ENCODE peak calls at places on chromosome 12, in ten cellular contexts. M is esophagus squamous epithelium, G is A549, B is WERI-Rb-1, Z is upper lobe of right lung, O is HepG2, N is spleen, J is psoas muscle, U is left ventricle myocardium inferior, A is osteoblast. Q is an unnamed sample.

GRCh38 chr12:107906719-107907118 is 132.2 kb downstream of the ASCL4 start:
- DNase-seq in M (no peak), G (no peak), B (no peak), Z (no peak), O (no peak), N (no peak), J (no peak), U (no peak), A (no peak), Q (no peak)

GRCh38 chr12:1494856-1495255 is 99.5 kb downstream of the FBXL14 start:
- DNase-seq in M (no peak), G (no peak), B (no peak), Z (no peak), O (no peak), N (no peak), J (no peak), U (no peak), A (no peak), Q (no peak)

GRCh38 chr12:6921996-6922935 is 5.5 kb upstream of the ATN1 start:
- DNase-seq in M (no peak), G (no peak), B (no peak), Z (no peak), O (no peak), N (peak), J (no peak), U (no peak), A (peak), Q (peak)

GRCh38 chr12:103626498-103626897 is 39.4 kb downstream of the STAB2 start:
- DNase-seq in M (no peak), G (peak), B (peak), Z (no peak), O (peak), N (no peak), J (peak), U (peak), A (peak), Q (peak)

GRCh38 chr12:106898001-106898966 is 57.4 kb upstream of the TMEM263 start:
- DNase-seq in M (no peak), G (no peak), B (no peak), Z (no peak), O (no peak), N (no peak), J (no peak), U (no peak), A (peak), Q (no peak)

GRCh38 chr12:72272731-72273498 is 745 bp downstream of the TRHDE start:
- DNase-seq in M (no peak), G (no peak), B (peak), Z (peak), O (no peak), N (peak), J (no peak), U (no peak), A (peak), Q (no peak)

GRCh38 chr12:58030566-58031279 is 89.4 kb downstream of the ATP23 start:
- DNase-seq in M (no peak), G (no peak), B (no peak), Z (no peak), O (no peak), N (no peak), J (no peak), U (no peak), A (peak), Q (no peak)

GRCh38 chr12:119208626-119209061 is 29.9 kb downstream of the HSPB8 start:
- DNase-seq in M (no peak), G (no peak), B (peak), Z (no peak), O (peak), N (no peak), J (peak), U (peak), A (no peak), Q (peak)

GRCh38 chr12:46535907-46536306 is 163.3 kb upstream of the SLC38A2 start:
- DNase-seq in M (no peak), G (no peak), B (peak), Z (no peak), O (no peak), N (no peak), J (no peak), U (no peak), A (no peak), Q (no peak)

GRCh38 chr12:91781114-91781513 is 364.5 kb downstream of the BTG1 start:
- DNase-seq in M (no peak), G (no peak), B (no peak), Z (no peak), O (no peak), N (no peak), J (no peak), U (no peak), A (no peak), Q (no peak)

GRCh38 chr12:46266869-46267617 is 1.8 kb downstream of the SLC38A1 start:
- DNase-seq in M (no peak), G (peak), B (peak), Z (peak), O (peak), N (peak), J (peak), U (peak), A (peak), Q (peak)

GRCh38 chr12:58523360-58523759 is 396.9 kb downstream of the LRIG3 start:
- DNase-seq in M (no peak), G (no peak), B (no peak), Z (no peak), O (no peak), N (no peak), J (no peak), U (no peak), A (no peak), Q (no peak)

GRCh38 chr12:101501410-101502045 is 26.4 kb downstream of the SPIC start:
- DNase-seq in M (no peak), G (no peak), B (no peak), Z (no peak), O (no peak), N (no peak), J (no peak), U (no peak), A (no peak), Q (no peak)

GRCh38 chr12:64826234-64826633 is 1.8 kb downstream of the TBC1D30 start:
- DNase-seq in M (no peak), G (no peak), B (no peak), Z (peak), O (no peak), N (no peak), J (peak), U (peak), A (peak), Q (no peak)

GRCh38 chr12:26697217-26697616 is 135.8 kb downstream of the ITPR2 start:
- DNase-seq in M (no peak), G (no peak), B (no peak), Z (no peak), O (no peak), N (no peak), J (no peak), U (no peak), A (no peak), Q (no peak)

GRCh38 chr12:112822056-112822455 is 30.5 kb downstream of the RPH3A start:
- DNase-seq in M (no peak), G (no peak), B (no peak), Z (no peak), O (no peak), N (no peak), J (no peak), U (no peak), A (no peak), Q (no peak)

GRCh38 chr12:1591029-1591428 is 3.4 kb downstream of the FBXL14 start:
- DNase-seq in M (no peak), G (peak), B (no peak), Z (no peak), O (no peak), N (no peak), J (no peak), U (no peak), A (peak), Q (no peak)

GRCh38 chr12:14521822-14522221 is 45.9 kb downstream of the PLBD1 start:
- DNase-seq in M (no peak), G (no peak), B (no peak), Z (no peak), O (no peak), N (no peak), J (no peak), U (no peak), A (no peak), Q (no peak)

GRCh38 chr12:92078167-92079053 is 67.2 kb downstream of the BTG1 start:
- DNase-seq in M (no peak), G (peak), B (no peak), Z (no peak), O (no peak), N (no peak), J (no peak), U (no peak), A (peak), Q (peak)

GRCh38 chr12:124517260-124518050 is 50.0 kb downstream of the NCOR2 start:
- DNase-seq in M (no peak), G (peak), B (no peak), Z (peak), O (no peak), N (no peak), J (peak), U (peak), A (peak), Q (peak)

GRCh38 chr12:96336489-96336888 is 63.8 kb downstream of the CDK17 start:
- DNase-seq in M (no peak), G (no peak), B (no peak), Z (no peak), O (no peak), N (no peak), J (no peak), U (no peak), A (no peak), Q (no peak)

GRCh38 chr12:1810201-1810930 is 10.0 kb upstream of the LRTM2 start:
- DNase-seq in M (no peak), G (no peak), B (no peak), Z (no peak), O (no peak), N (peak), J (no peak), U (peak), A (peak), Q (no peak)

GRCh38 chr12:120342567-120343537 is 15.3 kb upstream of the PLA2G1B start:
- DNase-seq in M (no peak), G (no peak), B (no peak), Z (no peak), O (no peak), N (no peak), J (no peak), U (no peak), A (no peak), Q (no peak)

GRCh38 chr12:124636138-124636968 is 68.9 kb upstream of the NCOR2 start:
- DNase-seq in M (no peak), G (no peak), B (peak), Z (no peak), O (no peak), N (no peak), J (peak), U (no peak), A (no peak), Q (no peak)

GRCh38 chr12:23043647-23044046 is 418.7 kb downstream of the ETNK1 start:
- DNase-seq in M (no peak), G (no peak), B (no peak), Z (no peak), O (no peak), N (no peak), J (no peak), U (no peak), A (no peak), Q (no peak)

GRCh38 chr12:129788506-129788905 is 115.3 kb downstream of the TMEM132D start:
- DNase-seq in M (no peak), G (no peak), B (no peak), Z (no peak), O (no peak), N (no peak), J (no peak), U (no peak), A (no peak), Q (no peak)

GRCh38 chr12:105291531-105291930 is 39.0 kb upstream of the C12orf75 start:
- DNase-seq in M (no peak), G (no peak), B (no peak), Z (no peak), O (no peak), N (no peak), J (no peak), U (no peak), A (no peak), Q (no peak)

GRCh38 chr12:4449862-4450222 is 4.2 kb upstream of the FGF6 start:
- DNase-seq in M (no peak), G (no peak), B (no peak), Z (no peak), O (no peak), N (no peak), J (no peak), U (no peak), A (peak), Q (no peak)

GRCh38 chr12:116856729-116857128 is 24.5 kb downstream of the HRK start:
- DNase-seq in M (no peak), G (no peak), B (no peak), Z (no peak), O (no peak), N (no peak), J (no peak), U (no peak), A (no peak), Q (no peak)

GRCh38 chr12:24592048-24592447 is 356.9 kb downstream of the BCAT1 start:
- DNase-seq in M (no peak), G (no peak), B (no peak), Z (no peak), O (no peak), N (no peak), J (no peak), U (no peak), A (no peak), Q (no peak)

GRCh38 chr12:29611906-29612305 is 114.4 kb upstream of the OVCH1 start:
- DNase-seq in M (no peak), G (no peak), B (no peak), Z (no peak), O (no peak), N (no peak), J (no peak), U (no peak), A (peak), Q (no peak)

GRCh38 chr12:104513681-104514080 is 56.9 kb downstream of the CHST11 start:
- DNase-seq in M (no peak), G (no peak), B (no peak), Z (no peak), O (no peak), N (no peak), J (no peak), U (no peak), A (no peak), Q (no peak)

GRCh38 chr12:83763425-83763824 is 1076.7 kb downstream of the TMTC2 start:
- DNase-seq in M (no peak), G (no peak), B (no peak), Z (no peak), O (no peak), N (no peak), J (no peak), U (no peak), A (no peak), Q (no peak)

GRCh38 chr12:14723763-14724162 is 27.4 kb upstream of the GUCY2C start:
- DNase-seq in M (no peak), G (peak), B (peak), Z (no peak), O (peak), N (no peak), J (no peak), U (peak), A (peak), Q (peak)

GRCh38 chr12:50174971-50175715 is 8.0 kb upstream of the CERS5 start:
- DNase-seq in M (no peak), G (peak), B (no peak), Z (no peak), O (peak), N (no peak), J (no peak), U (no peak), A (peak), Q (no peak)

GRCh38 chr12:28699029-28699428 is 450.0 kb upstream of the FAR2 start:
- DNase-seq in M (no peak), G (no peak), B (no peak), Z (no peak), O (no peak), N (no peak), J (no peak), U (no peak), A (no peak), Q (no peak)

DNA sequence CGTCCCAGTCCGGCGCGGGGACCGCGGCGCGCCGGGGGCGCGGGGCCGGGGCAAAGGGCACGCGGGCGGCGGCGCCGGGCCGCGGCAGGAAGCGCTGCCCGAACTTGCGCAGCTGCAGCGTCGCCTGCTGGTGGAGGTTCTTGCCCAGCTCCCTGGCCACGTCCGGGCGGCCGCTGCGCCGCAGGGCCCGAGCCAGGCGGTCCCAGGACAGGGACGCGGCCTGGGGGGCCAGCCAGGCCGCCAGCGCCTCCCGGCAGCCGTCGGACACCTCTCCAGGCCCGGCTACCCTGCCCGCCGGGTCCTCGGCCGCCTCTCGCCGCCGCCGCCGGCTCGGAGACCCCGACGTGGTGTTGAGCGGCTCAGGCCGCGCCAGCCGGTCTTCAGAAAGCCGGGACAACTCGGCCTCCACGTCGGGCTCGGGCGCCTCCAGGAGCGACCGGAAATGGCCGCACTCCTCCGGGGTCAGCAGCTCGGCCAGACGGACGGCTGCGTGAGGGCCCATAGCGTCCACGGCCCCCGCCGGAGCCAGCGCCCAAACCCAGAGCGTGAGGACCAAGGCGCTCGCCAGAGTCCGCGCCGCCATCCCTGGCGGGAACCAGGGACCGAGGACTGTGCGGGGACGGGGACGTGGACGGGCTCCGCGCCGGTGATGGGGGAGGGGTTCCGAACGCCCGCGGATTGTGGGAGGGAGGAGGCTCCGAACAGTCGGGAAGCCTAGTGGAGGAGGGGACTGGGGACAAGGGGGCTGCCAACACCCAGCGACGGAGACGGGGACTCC is 34.0 kb downstream of the FIGNL2 start:
- DNase-seq in M (no peak), G (peak), B (peak), Z (peak), O (peak), N (peak), J (peak), U (peak), A (peak), Q (peak)
- TF ChIP-seq CTCF in M (peak), G (peak), B (peak), Z (peak), O (peak), N (peak), J (peak), U (peak), A (peak), Q (peak)

GRCh38 chr12:93166891-93167307 is 210.8 kb upstream of the NUDT4 start:
- DNase-seq in M (no peak), G (no peak), B (no peak), Z (no peak), O (no peak), N (no peak), J (no peak), U (no peak), A (no peak), Q (no peak)
- H3K4me3 ChIP-seq in M (no peak), G (no peak), B (no peak), Z (no peak), O (no peak), N (peak), J (no peak), U (no peak), A (no peak), Q (no peak)

GRCh38 chr12:89429539-89429938 is 77.2 kb upstream of the DUSP6 start:
- DNase-seq in M (no peak), G (no peak), B (no peak), Z (no peak), O (no peak), N (no peak), J (no peak), U (no peak), A (no peak), Q (no peak)

GRCh38 chr12:89421093-89421835 is 69.0 kb upstream of the DUSP6 start:
- DNase-seq in M (no peak), G (no peak), B (peak), Z (no peak), O (no peak), N (no peak), J (no peak), U (no peak), A (no peak), Q (no peak)

GRCh38 chr12:89427508-89428156 is 75.3 kb upstream of the DUSP6 start:
- DNase-seq in M (no peak), G (no peak), B (no peak), Z (no peak), O (no peak), N (no peak), J (no peak), U (no peak), A (no peak), Q (no peak)

GRCh38 chr12:89424846-89425245 is 72.5 kb upstream of the DUSP6 start:
- DNase-seq in M (no peak), G (no peak), B (no peak), Z (no peak), O (no peak), N (no peak), J (no peak), U (no peak), A (no peak), Q (no peak)

DNA sequence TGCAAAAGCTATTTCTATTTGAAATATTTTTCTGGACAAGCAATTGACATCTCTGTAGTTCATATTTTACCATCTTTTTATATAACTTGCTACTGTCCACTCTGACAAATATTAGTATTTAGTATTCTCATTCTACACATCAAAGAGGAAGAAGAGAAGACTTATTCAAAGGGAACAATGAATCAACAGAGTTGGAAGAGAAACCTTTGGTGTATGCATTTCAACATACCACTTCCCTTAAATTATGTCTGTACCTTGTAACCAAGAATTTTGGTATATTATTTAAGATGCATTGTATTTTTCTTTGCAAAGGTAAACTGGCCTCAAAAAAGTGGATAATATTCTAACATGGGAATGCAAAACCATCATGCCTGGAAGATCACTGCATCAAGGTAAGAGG is 72.1 kb upstream of the DUSP6 start:
- DNase-seq in M (no peak), G (no peak), B (no peak), Z (no peak), O (no peak), N (no peak), J (no peak), U (no peak), A (no peak), Q (no peak)
- H3K27ac ChIP-seq in M (no peak), G (no peak), B (no peak), Z (no peak), O (no peak), N (peak), J (no peak), U (no peak), A (no peak), Q (no peak)

DNA sequence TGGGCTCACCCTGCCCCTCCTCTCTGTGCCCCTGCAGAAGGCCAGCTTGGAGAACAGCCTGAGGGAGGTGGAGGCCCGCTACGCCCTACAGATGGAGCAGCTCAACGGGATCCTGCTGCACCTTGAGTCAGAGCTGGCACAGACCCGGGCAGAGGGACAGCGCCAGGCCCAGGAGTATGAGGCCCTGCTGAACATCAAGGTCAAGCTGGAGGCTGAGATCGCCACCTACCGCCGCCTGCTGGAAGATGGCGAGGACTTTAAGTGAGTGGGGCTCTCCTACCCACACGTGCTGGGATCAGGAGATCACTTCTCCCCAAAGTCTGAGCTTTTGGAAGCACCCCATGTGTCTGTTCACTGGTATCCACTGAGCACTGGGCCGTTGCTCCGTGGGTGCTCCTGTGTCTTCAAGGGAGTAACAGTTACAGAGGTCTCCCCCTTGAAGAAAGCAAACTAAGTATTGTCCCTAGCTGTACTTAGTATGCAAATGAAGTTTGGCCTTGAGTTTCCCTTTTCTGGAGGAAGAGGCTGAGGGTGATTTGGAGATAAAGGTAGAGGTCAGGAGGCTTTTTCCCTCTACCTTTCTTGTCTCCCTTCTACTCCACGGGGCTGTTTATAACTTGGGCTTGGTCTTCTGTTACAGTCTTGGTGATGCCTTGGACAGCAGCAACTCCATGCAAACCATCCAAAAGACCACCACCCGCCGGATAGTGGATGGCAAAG is 3.3 kb downstream of the KRT18 start:
- DNase-seq in M (no peak), G (no peak), B (no peak), Z (peak), O (no peak), N (no peak), J (no peak), U (no peak), A (no peak), Q (no peak)
- TF ChIP-seq CTCF in M (no peak), G (peak), B (peak), Z (peak), O (peak), N (no peak), J (no peak), U (peak), A (peak), Q (no peak)